ENCODE peak calls at places on chromosomes 11 and 22, in six cellular contexts. Y, N, R, A, M and X are unnamed samples. For H3K4me1 and H3K9me3, the result is how much of the 10 kb centered on the place peaks cover.

GRCh38 chr11:57842873-57843272 is 81.3 kb downstream of the CTNND1 start:
- DNase-seq in M (no peak), A (no peak), Y (no peak), N (no peak), R (no peak), X (no peak)

GRCh38 chr11:2516276-2517015 is 71.6 kb downstream of the KCNQ1 start:
- DNase-seq in A (no peak), R (peak), N (no peak), M (no peak), Y (peak), X (peak)

GRCh38 chr11:9691865-9692264 is 28.0 kb downstream of the SWAP70 start:
- DNase-seq in M (no peak), R (no peak), Y (no peak), N (no peak), A (peak), X (no peak)

GRCh38 chr22:25027959-25028840 is 75.7 kb downstream of the KIAA1671 start:
- DNase-seq in M (peak), A (peak), R (peak), N (no peak), Y (peak), X (peak)

GRCh38 chr11:64769283-64769682 is 9.1 kb downstream of the SF1 start:
- DNase-seq in N (no peak), M (no peak), Y (no peak), A (no peak), R (no peak), X (no peak)

GRCh38 chr11:77823775-77824174 is 2.8 kb downstream of the AAMDC start:
- DNase-seq in Y (no peak), M (no peak), R (no peak), A (no peak), N (no peak), X (no peak)

GRCh38 chr11:123616505-123617198 is 37.8 kb downstream of the SCN3B start:
- DNase-seq in M (peak), A (no peak), N (peak), Y (peak), R (peak), X (no peak)

GRCh38 chr22:27241430-27242110 is 560.0 kb downstream of the MN1 start:
- DNase-seq in R (no peak), N (no peak), M (peak), Y (peak), A (no peak), X (no peak)

GRCh38 chr11:17720796-17721171 is 1.4 kb downstream of the MYOD1 start:
- DNase-seq in R (no peak), A (no peak), M (no peak), Y (peak), N (no peak), X (no peak)

GRCh38 chr11:62489204-62489603 is 57.4 kb downstream of the AHNAK start:
- DNase-seq in R (no peak), Y (no peak), N (no peak), A (no peak), M (no peak), X (no peak)

GRCh38 chr11:114273890-114274635 is 22.1 kb upstream of the NNMT start:
- DNase-seq in A (no peak), R (no peak), M (no peak), Y (no peak), N (no peak), X (no peak)

GRCh38 chr11:82692981-82693380 is 40.7 kb downstream of the FAM181B start:
- DNase-seq in Y (no peak), A (no peak), N (no peak), M (no peak), R (no peak), X (no peak)

GRCh38 chr22:39997939-39998726 is 3.4 kb downstream of the FAM83F start:
- DNase-seq in R (peak), N (no peak), A (peak), Y (peak), M (peak), X (peak)

GRCh38 chr11:106222626-106223025 is 145.2 kb downstream of the AASDHPPT start:
- DNase-seq in N (no peak), Y (no peak), R (no peak), M (no peak), A (no peak), X (no peak)

GRCh38 chr11:67584205-67584880 is 731 bp downstream of the GSTP1 start:
- DNase-seq in R (peak), Y (peak), M (peak), A (peak), N (peak), X (peak)
- H3K4me1 ChIP-seq in R (under half), Y (under half), M (half or more), A (under half), N (under half), X (under half)

DNA sequence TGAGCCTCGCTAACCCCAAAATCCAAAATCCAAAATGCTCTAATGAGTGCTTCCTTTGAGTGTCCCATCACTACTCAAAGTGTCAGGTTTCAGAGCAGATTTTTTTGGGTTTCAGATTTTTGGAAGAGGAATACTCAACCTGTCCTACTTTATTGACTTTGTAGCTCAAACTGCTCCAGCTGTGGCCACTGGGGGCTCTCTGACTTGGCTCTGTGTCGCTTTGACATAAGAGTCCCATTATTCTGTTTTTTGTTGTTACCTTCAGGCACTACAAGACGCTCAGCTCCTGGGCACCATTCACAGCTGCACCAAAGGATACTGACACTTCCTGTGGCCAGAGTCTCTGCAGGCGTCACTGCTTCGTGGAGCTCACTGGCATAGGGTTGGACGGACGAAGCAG is 41.1 kb downstream of the PHF21B start:
- DNase-seq in A (peak), N (no peak), R (no peak), M (no peak), Y (no peak), X (no peak)
- TF ChIP-seq CTCF in A (peak), N (no peak), R (no peak), M (no peak), Y (peak), X (no peak)

GRCh38 chr11:50037282-50037681 is 4.6 kb downstream of the OR4C45 start:
- DNase-seq in R (no peak), N (no peak), M (no peak), Y (no peak), A (no peak), X (no peak)
- H3K9me3 ChIP-seq in R (under half), N (under half), M (under half), Y (under half), A (under half), X (under half)

GRCh38 chr22:17095538-17095937 is 10.7 kb downstream of the IL17RA start:
- DNase-seq in R (no peak), A (no peak), Y (peak), M (no peak), N (no peak), X (no peak)
- H3K4me1 ChIP-seq in R (under half), A (under half), Y (under half), M (under half), N (under half), X (under half)

DNA sequence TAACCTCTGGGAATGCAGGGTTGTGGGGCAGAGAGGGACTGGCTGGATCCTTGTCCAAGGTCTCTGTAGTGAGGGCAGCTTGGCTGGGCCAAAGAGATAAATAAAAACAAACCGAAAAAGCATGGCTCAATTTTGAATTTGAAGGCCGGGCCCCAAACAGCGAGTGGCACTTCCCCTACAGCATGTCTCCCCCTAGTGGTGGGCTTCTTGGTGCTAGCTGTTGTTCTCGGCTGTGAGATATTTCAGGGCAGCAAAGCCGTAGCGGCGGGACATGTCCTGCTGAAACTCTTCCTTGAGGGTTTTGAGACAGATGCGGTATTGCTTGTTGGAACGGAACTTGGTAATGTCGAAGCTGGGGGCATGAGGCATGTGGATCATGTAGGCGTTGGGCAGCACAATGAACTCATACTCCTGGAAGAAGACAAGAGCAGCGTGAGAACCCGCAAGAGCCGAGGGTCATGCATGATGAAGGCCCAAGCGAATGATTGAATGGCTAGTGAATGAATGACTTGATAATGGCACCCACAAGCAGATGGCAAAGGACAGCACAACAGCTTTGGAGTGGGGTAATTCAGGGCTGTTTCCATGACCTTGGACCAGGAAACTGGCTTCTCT is 216.1 kb upstream of the SYN3 start:
- DNase-seq in R (no peak), N (no peak), A (no peak), Y (no peak), M (peak), X (peak)
- TF ChIP-seq CTCF in R (no peak), N (no peak), A (peak), Y (peak), M (peak), X (peak)

GRCh38 chr11:97641988-97642387 is 1252.2 kb downstream of the JRKL start:
- DNase-seq in M (no peak), A (no peak), Y (no peak), R (no peak), N (no peak), X (no peak)
- H3K9me3 ChIP-seq in M (under half), A (under half), Y (under half), R (under half), N (under half), X (half or more)

GRCh38 chr11:33894402-33894754 is 2.5 kb upstream of the LMO2 start:
- DNase-seq in A (no peak), Y (no peak), M (no peak), R (no peak), N (no peak), X (no peak)
- H3K4me1 ChIP-seq in A (under half), Y (under half), M (under half), R (under half), N (under half), X (under half)